ENCODE peak calls at places on chromosomes 3 and 15, in ten cellular contexts. Z is CD4-positive, CD25-positive, alpha-beta regulatory T cell; N is heart right ventricle; A is neural progenitor cell; Y is A549; R is SK-N-SH; B is mesendoderm; Q is breast epithelium; X is gastrocnemius medialis; D is OCI-LY7. J is an unnamed sample.
A peak's percentile ranks its signal among the peaks of the same experiment; 100 is the strongest.

GRCh38 chr3:172201990-172202318 is 162.6 kb downstream of the FNDC3B start:
- DNase-seq in X (no peak), Q (no peak), D (no peak), R (no peak), Y (no peak), Z (no peak), A (no peak), B (peak; percentile 50), N (no peak), J (no peak)

GRCh38 chr3:197428117-197428761 is 127.5 kb downstream of the BDH1 start:
- DNase-seq in Q (no peak), D (no peak), B (no peak), A (peak; percentile 47), Z (peak; percentile 71), N (peak; percentile 45), X (no peak), R (peak; percentile 54), Y (peak; percentile 30), J (no peak)

GRCh38 chr15:95068847-95069518 is 837.6 kb downstream of the MCTP2 start:
- DNase-seq in B (no peak), Z (no peak), A (no peak), R (no peak), X (peak; percentile 27), D (no peak), N (no peak), Y (no peak), Q (no peak), J (no peak)

GRCh38 chr3:154018100-154018696 is 103.0 kb upstream of the ARHGEF26 start:
- DNase-seq in N (no peak), Y (peak; percentile 11), X (no peak), B (peak; percentile 70), R (peak; percentile 22), Z (peak; percentile 35), A (peak; percentile 76), Q (no peak), D (peak; percentile 51), J (no peak)

GRCh38 chr3:53806182-53807116 is 39.8 kb downstream of the CHDH start:
- DNase-seq in B (no peak), R (no peak), A (no peak), Y (no peak), Q (no peak), D (no peak), N (peak; percentile 30), X (no peak), Z (no peak), J (no peak)

GRCh38 chr15:82305621-82306048 is 43.0 kb downstream of the SAXO2 start:
- DNase-seq in Q (no peak), B (no peak), R (no peak), Y (no peak), D (no peak), N (no peak), Z (no peak), X (no peak), A (no peak), J (no peak)

GRCh38 chr15:69107025-69107620 is 53.3 kb upstream of the GLCE start:
- DNase-seq in X (no peak), Z (peak; percentile 10), D (no peak), Y (no peak), B (no peak), Q (no peak), N (no peak), R (no peak), A (no peak), J (no peak)

GRCh38 chr15:44598892-44599291 is 61.9 kb downstream of the EIF3J start:
- DNase-seq in B (no peak), Q (no peak), D (no peak), Z (no peak), X (no peak), A (no peak), Y (no peak), R (no peak), N (no peak), J (no peak)

GRCh38 chr3:194306109-194306686 is 44.9 kb downstream of the CPN2 start:
- DNase-seq in R (no peak), B (no peak), Z (peak; percentile 98), A (no peak), X (no peak), Q (no peak), Y (no peak), N (no peak), D (peak; percentile 85), J (peak; percentile 58)

DNA sequence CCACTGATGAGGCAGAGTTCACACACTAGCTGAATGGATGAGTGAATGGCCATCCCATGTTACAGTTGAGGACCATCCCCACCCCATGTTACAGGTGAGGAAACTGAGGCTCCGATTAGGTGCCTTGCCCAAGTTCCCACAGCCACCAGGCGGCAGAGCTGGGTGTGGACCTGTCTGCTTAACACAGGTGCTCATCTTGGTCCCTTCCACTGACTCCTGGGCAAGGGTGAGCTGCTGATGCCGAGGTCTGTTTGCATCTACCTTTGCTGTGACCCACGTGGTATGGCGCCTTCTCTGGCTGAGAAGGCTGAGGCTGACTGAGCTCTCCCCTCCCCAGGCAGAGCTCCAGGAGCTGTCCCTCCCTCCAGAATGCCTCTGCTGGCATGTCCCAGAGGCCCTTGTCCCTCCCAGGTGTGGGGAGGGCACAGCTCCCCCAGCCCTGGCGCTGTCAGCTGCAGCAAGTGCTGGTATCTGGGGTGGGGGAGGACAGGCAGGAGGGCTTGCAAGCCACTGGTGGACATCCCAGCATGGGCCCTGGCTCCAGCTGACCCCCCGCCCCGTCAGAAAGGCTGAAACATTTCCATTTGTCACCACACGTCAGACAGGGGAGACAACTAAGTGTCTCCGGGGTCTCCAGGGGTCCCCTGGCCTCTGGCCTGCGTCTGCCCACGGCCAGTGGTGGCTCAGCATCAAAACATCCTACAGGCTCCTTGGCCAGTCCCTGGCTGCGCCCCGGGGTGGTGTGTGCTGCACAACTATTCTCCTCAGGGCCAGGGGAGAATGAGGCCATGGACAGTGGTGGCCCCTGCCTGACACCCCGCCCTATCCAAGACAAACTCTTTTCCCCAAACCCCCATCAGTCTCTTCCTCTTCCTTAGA is 105.4 kb downstream of the ADCY5 start:
- DNase-seq in A (no peak), Y (no peak), B (peak; percentile 18), R (no peak), Z (no peak), D (no peak), Q (no peak), N (no peak), X (no peak), J (peak; percentile 68)
- H3K27ac ChIP-seq in A (no peak overlapping the region), Y (no peak overlapping the region), B (no peak overlapping the region), R (no peak overlapping the region), Z (no peak overlapping the region), D (no peak overlapping the region), Q (no peak overlapping the region), N (peak overlapping the region; percentile 92), X (no peak overlapping the region), J (peak overlapping the region; percentile 76)

GRCh38 chr3:148723591-148723990 is 25.9 kb downstream of the AGTR1 start:
- DNase-seq in N (no peak), A (no peak), Y (peak; percentile 14), Z (no peak), D (no peak), Q (no peak), X (no peak), R (no peak), B (peak; percentile 38), J (no peak)
- H3K27ac ChIP-seq in N (no peak overlapping the region), A (no peak overlapping the region), Y (peak overlapping the region; percentile 42), Z (no peak overlapping the region), D (no peak overlapping the region), Q (no peak overlapping the region), X (no peak overlapping the region), R (peak overlapping the region; percentile 47), B (no peak overlapping the region), J (no peak overlapping the region)

GRCh38 chr3:110814170-110815007 is 257.2 kb upstream of the NECTIN3 start:
- DNase-seq in B (peak; percentile 14), A (peak; percentile 12), Y (no peak), Q (no peak), Z (peak; percentile 5), R (no peak), D (no peak), N (no peak), X (no peak), J (no peak)
- H3K27ac ChIP-seq in B (no peak overlapping the region), A (no peak overlapping the region), Y (peak overlapping the region; percentile 4), Q (no peak overlapping the region), Z (no peak overlapping the region), R (no peak overlapping the region), D (no peak overlapping the region), N (no peak overlapping the region), X (no peak overlapping the region), J (no peak overlapping the region)

GRCh38 chr3:78887029-78887428 is 880.8 kb downstream of the ROBO1 start:
- DNase-seq in B (peak; percentile 61), D (no peak), A (no peak), Y (peak; percentile 5), Z (no peak), R (no peak), Q (no peak), N (no peak), X (no peak), J (no peak)

GRCh38 chr3:78888650-78889049 is 879.1 kb downstream of the ROBO1 start:
- DNase-seq in A (no peak), D (no peak), Z (no peak), X (no peak), Y (no peak), R (no peak), B (no peak), N (no peak), Q (no peak), J (no peak)

GRCh38 chr3:78893161-78893560 is 874.6 kb downstream of the ROBO1 start:
- DNase-seq in D (no peak), X (no peak), A (no peak), B (peak; percentile 83), R (no peak), Z (no peak), Q (no peak), N (no peak), Y (no peak), J (no peak)

GRCh38 chr3:78889345-78889744 is 878.5 kb downstream of the ROBO1 start:
- DNase-seq in B (no peak), Z (no peak), X (no peak), Q (no peak), A (no peak), D (no peak), Y (no peak), N (no peak), R (no peak), J (no peak)

DNA sequence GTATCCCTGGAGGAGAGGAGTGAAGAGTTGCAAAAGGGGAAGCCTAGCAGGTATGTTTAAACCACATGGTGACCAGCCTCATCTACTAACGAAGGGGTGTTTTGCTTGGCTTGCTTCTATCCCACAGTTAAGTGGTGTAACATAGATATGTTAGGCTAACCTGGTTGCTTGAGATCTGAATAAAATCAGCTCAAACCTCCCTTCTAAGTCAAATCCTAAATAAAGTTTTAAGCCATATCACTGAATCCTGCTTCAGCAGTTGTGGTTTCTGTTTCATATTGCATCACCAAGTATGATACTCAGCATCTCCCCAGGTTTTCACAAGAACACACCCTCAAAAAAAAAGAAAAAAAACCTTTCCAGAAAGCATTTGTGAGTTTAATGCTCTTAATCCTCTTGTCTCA is 880.2 kb downstream of the ROBO1 start:
- DNase-seq in Y (no peak), Z (no peak), X (no peak), R (no peak), Q (no peak), D (no peak), N (no peak), B (no peak), A (no peak), J (no peak)
- H3K27ac ChIP-seq in Y (peak overlapping the region; percentile 50), Z (no peak overlapping the region), X (no peak overlapping the region), R (no peak overlapping the region), Q (no peak overlapping the region), D (no peak overlapping the region), N (no peak overlapping the region), B (no peak overlapping the region), A (peak overlapping the region; percentile 34), J (peak overlapping the region; percentile 27)